ENCODE peak calls at places on chromosomes 4 and X, in five cellular contexts. One of them, this sample, is unnamed.

GRCh38 chrX:17655232-17656034 is 81.9 kb upstream of the SCML1 start:
- DNase-seq in GM13976: no peak
- DNase-seq in amygdala: no peak
- DNase-seq in NCI-H69: no peak
- DNase-seq in NCI-H1092: no peak
- DNase-seq in this sample: no peak

GRCh38 chr4:25608644-25609043 is 47.0 kb upstream of the SLC34A2 start:
- DNase-seq in amygdala: no peak
- DNase-seq in NCI-H1092: no peak
- DNase-seq in GM13976: no peak
- DNase-seq in NCI-H69: no peak
- DNase-seq in this sample: no peak

GRCh38 chr4:91688413-91688812 is 615.4 kb upstream of the GRID2 start:
- DNase-seq in NCI-H1092: no peak
- DNase-seq in GM13976: no peak
- DNase-seq in NCI-H69: no peak
- DNase-seq in amygdala: no peak
- DNase-seq in this sample: no peak

GRCh38 chrX:100316987-100317386 is 93.1 kb downstream of the PCDH19 start:
- DNase-seq in NCI-H1092: no peak
- DNase-seq in amygdala: no peak
- DNase-seq in NCI-H69: peak; percentile 73
- DNase-seq in GM13976: no peak
- DNase-seq in this sample: no peak

GRCh38 chr4:56990109-56990508 is 11.4 kb downstream of the POLR2B start:
- DNase-seq in amygdala: no peak
- DNase-seq in NCI-H69: no peak
- DNase-seq in NCI-H1092: no peak
- DNase-seq in GM13976: no peak
- DNase-seq in this sample: no peak

GRCh38 chr4:78734451-78735003 is 41.6 kb upstream of the BMP2K start:
- DNase-seq in amygdala: no peak
- DNase-seq in NCI-H1092: no peak
- DNase-seq in GM13976: no peak
- DNase-seq in NCI-H69: no peak
- DNase-seq in this sample: no peak

GRCh38 chr4:84971319-84971932 is 4.9 kb upstream of the WDFY3 start:
- DNase-seq in amygdala: peak; percentile 54
- DNase-seq in NCI-H1092: no peak
- DNase-seq in GM13976: peak; percentile 26
- DNase-seq in NCI-H69: peak; percentile 52
- DNase-seq in this sample: peak; percentile 36

GRCh38 chrX:44996282-44996681 is 123.3 kb downstream of the KDM6A start:
- DNase-seq in NCI-H1092: no peak
- DNase-seq in NCI-H69: no peak
- DNase-seq in GM13976: no peak
- DNase-seq in amygdala: no peak
- DNase-seq in this sample: no peak

GRCh38 chr4:158783775-158784174 is 14.9 kb downstream of the FNIP2 start:
- DNase-seq in GM13976: no peak
- DNase-seq in NCI-H69: peak; percentile 16
- DNase-seq in NCI-H1092: no peak
- DNase-seq in amygdala: no peak
- DNase-seq in this sample: no peak

GRCh38 chr4:18214656-18215055 is 193.1 kb upstream of the LCORL start:
- DNase-seq in GM13976: no peak
- DNase-seq in NCI-H1092: no peak
- DNase-seq in NCI-H69: peak; percentile 7
- DNase-seq in amygdala: no peak
- DNase-seq in this sample: no peak

GRCh38 chr4:54185871-54186270 is 43.2 kb upstream of the PDGFRA start:
- DNase-seq in GM13976: no peak
- DNase-seq in NCI-H69: no peak
- DNase-seq in NCI-H1092: no peak
- DNase-seq in amygdala: no peak
- DNase-seq in this sample: no peak

GRCh38 chr4:136750898-136751297 is 781.4 kb downstream of the PCDH18 start:
- DNase-seq in GM13976: no peak
- DNase-seq in amygdala: no peak
- DNase-seq in NCI-H1092: no peak
- DNase-seq in NCI-H69: peak; percentile 9
- DNase-seq in this sample: no peak

GRCh38 chr4:8410641-8411271 is 29.8 kb downstream of the ACOX3 start:
- DNase-seq in NCI-H69: peak; percentile 91
- DNase-seq in amygdala: no peak
- DNase-seq in NCI-H1092: no peak
- DNase-seq in GM13976: no peak
- DNase-seq in this sample: peak; percentile 90

GRCh38 chrX:111467896-111468295 is 43.5 kb upstream of the SERTM2 start:
- DNase-seq in NCI-H1092: no peak
- DNase-seq in NCI-H69: peak; percentile 77
- DNase-seq in amygdala: no peak
- DNase-seq in GM13976: no peak
- DNase-seq in this sample: no peak

GRCh38 chr4:6517171-6517570 is 44.8 kb upstream of the PPP2R2C start:
- DNase-seq in NCI-H1092: no peak
- DNase-seq in NCI-H69: no peak
- DNase-seq in GM13976: no peak
- DNase-seq in amygdala: no peak
- DNase-seq in this sample: no peak

GRCh38 chr4:30865676-30866075 is 145.5 kb downstream of the PCDH7 start:
- DNase-seq in NCI-H1092: no peak
- DNase-seq in NCI-H69: no peak
- DNase-seq in GM13976: no peak
- DNase-seq in amygdala: no peak
- DNase-seq in this sample: no peak

GRCh38 chrX:153417637-153418036 is 6.4 kb downstream of the ZFP92 start:
- DNase-seq in NCI-H1092: no peak
- DNase-seq in NCI-H69: no peak
- DNase-seq in amygdala: no peak
- DNase-seq in GM13976: no peak
- DNase-seq in this sample: no peak

GRCh38 chrX:349196-349595 is 30.6 kb upstream of the GTPBP6 start:
- DNase-seq in GM13976: no peak
- DNase-seq in amygdala: peak; percentile 46
- DNase-seq in NCI-H69: no peak
- DNase-seq in NCI-H1092: no peak
- DNase-seq in this sample: no peak

GRCh38 chrX:46819136-46819535 is 17.7 kb upstream of the RP2 start:
- DNase-seq in NCI-H69: no peak
- DNase-seq in amygdala: no peak
- DNase-seq in GM13976: no peak
- DNase-seq in NCI-H1092: no peak
- DNase-seq in this sample: no peak

GRCh38 chr4:169089004-169089403 is 78.9 kb upstream of the CBR4 start:
- DNase-seq in NCI-H69: peak; percentile 81
- DNase-seq in amygdala: no peak
- DNase-seq in GM13976: no peak
- DNase-seq in NCI-H1092: no peak
- DNase-seq in this sample: no peak

GRCh38 chrX:150361777-150362351 is 1.3 kb upstream of the MAMLD1 start:
- DNase-seq in amygdala: no peak
- DNase-seq in NCI-H1092: no peak
- DNase-seq in GM13976: peak; percentile 28
- DNase-seq in NCI-H69: no peak
- DNase-seq in this sample: no peak

GRCh38 chrX:70043685-70044084 is 6.1 kb downstream of the AWAT2 start:
- DNase-seq in NCI-H69: no peak
- DNase-seq in amygdala: no peak
- DNase-seq in NCI-H1092: no peak
- DNase-seq in GM13976: no peak
- DNase-seq in this sample: no peak

GRCh38 chrX:1442724-1443367 is 9.9 kb downstream of the ASMTL start:
- DNase-seq in GM13976: no peak
- DNase-seq in NCI-H69: no peak
- DNase-seq in amygdala: no peak
- DNase-seq in NCI-H1092: no peak
- DNase-seq in this sample: no peak

GRCh38 chrX:131979116-131979515 is 44.0 kb upstream of the STK26 start:
- DNase-seq in amygdala: no peak
- DNase-seq in NCI-H1092: no peak
- DNase-seq in NCI-H69: no peak
- DNase-seq in GM13976: no peak
- DNase-seq in this sample: no peak

GRCh38 chrX:133660356-133660755 is 245.1 kb upstream of the GPC4 start:
- DNase-seq in NCI-H1092: no peak
- DNase-seq in amygdala: no peak
- DNase-seq in GM13976: no peak
- DNase-seq in NCI-H69: no peak
- DNase-seq in this sample: no peak

GRCh38 chrX:99271641-99272040 is 1138.4 kb downstream of the PCDH19 start:
- DNase-seq in NCI-H69: no peak
- DNase-seq in NCI-H1092: no peak
- DNase-seq in GM13976: no peak
- DNase-seq in amygdala: no peak
- DNase-seq in this sample: no peak

GRCh38 chr4:38759077-38759789 is 23.6 kb downstream of the TLR10 start:
- DNase-seq in amygdala: peak; percentile 90
- DNase-seq in GM13976: peak; percentile 48
- DNase-seq in NCI-H69: peak; percentile 8
- DNase-seq in NCI-H1092: no peak
- DNase-seq in this sample: peak; percentile 39

GRCh38 chr4:88178633-88179231 is 20.3 kb upstream of the ABCG2 start:
- DNase-seq in GM13976: no peak
- DNase-seq in amygdala: no peak
- DNase-seq in NCI-H69: no peak
- DNase-seq in NCI-H1092: no peak
- DNase-seq in this sample: no peak

GRCh38 chrX:110180176-110180927 is 137.5 kb downstream of the AMMECR1 start:
- DNase-seq in GM13976: no peak
- DNase-seq in NCI-H1092: no peak
- DNase-seq in amygdala: no peak
- DNase-seq in NCI-H69: peak; percentile 11
- DNase-seq in this sample: no peak

GRCh38 chr4:164212714-164213113 is 541.2 kb upstream of the SMIM31 start:
- DNase-seq in GM13976: no peak
- DNase-seq in amygdala: no peak
- DNase-seq in NCI-H69: no peak
- DNase-seq in NCI-H1092: no peak
- DNase-seq in this sample: no peak

GRCh38 chr4:108168672-108169562 is at the start of gene LEF1:
- DNase-seq in NCI-H1092: peak; percentile 34
- DNase-seq in amygdala: no peak
- DNase-seq in NCI-H69: peak; percentile 96
- DNase-seq in GM13976: peak; percentile 81
- DNase-seq in this sample: peak; percentile 53

GRCh38 chr4:78645853-78646757 is 94.5 kb downstream of the ANXA3 start:
- DNase-seq in GM13976: no peak
- DNase-seq in NCI-H1092: no peak
- DNase-seq in NCI-H69: peak; percentile 67
- DNase-seq in amygdala: peak; percentile 52
- DNase-seq in this sample: no peak

GRCh38 chr4:136306361-136306760 is 1225.9 kb downstream of the PCDH18 start:
- DNase-seq in NCI-H1092: no peak
- DNase-seq in amygdala: no peak
- DNase-seq in NCI-H69: no peak
- DNase-seq in GM13976: no peak
- DNase-seq in this sample: no peak

GRCh38 chrX:15877380-15877779 is 22.8 kb upstream of the AP1S2 start:
- DNase-seq in NCI-H1092: no peak
- DNase-seq in amygdala: no peak
- DNase-seq in NCI-H69: no peak
- DNase-seq in GM13976: no peak
- DNase-seq in this sample: no peak

GRCh38 chr4:156892695-156893211 is 78.8 kb downstream of the PDGFC start:
- DNase-seq in NCI-H1092: no peak
- DNase-seq in NCI-H69: no peak
- DNase-seq in GM13976: no peak
- DNase-seq in amygdala: no peak
- DNase-seq in this sample: no peak

GRCh38 chr4:171025776-171026175 is 787.4 kb upstream of the GALNTL6 start:
- DNase-seq in NCI-H1092: no peak
- DNase-seq in GM13976: no peak
- DNase-seq in NCI-H69: no peak
- DNase-seq in amygdala: no peak
- DNase-seq in this sample: no peak

GRCh38 chr4:181807771-181808170 is 435.4 kb upstream of the TENM3 start:
- DNase-seq in amygdala: no peak
- DNase-seq in NCI-H1092: no peak
- DNase-seq in GM13976: no peak
- DNase-seq in NCI-H69: no peak
- DNase-seq in this sample: no peak

GRCh38 chr4:186932196-186932595 is 208.5 kb upstream of the FAT1 start:
- DNase-seq in amygdala: no peak
- DNase-seq in GM13976: no peak
- DNase-seq in NCI-H1092: no peak
- DNase-seq in NCI-H69: peak; percentile 21
- DNase-seq in this sample: no peak